ENCODE peak calls at places on chromosomes 3 and 15, in seven cellular contexts. One of them, this sample, is unnamed.

GRCh38 chr3:63933459-63933858 is 21.3 kb upstream of the SCAANT1 start:
- DNase-seq in glutamatergic neuron: no peak
- DNase-seq in ovary: no peak
- DNase-seq in HCT116: no peak
- DNase-seq in AG04450: no peak
- DNase-seq in thoracic aorta: no peak
- DNase-seq in HFFc6: no peak
- DNase-seq in this sample: no peak

GRCh38 chr3:60839242-60839641 is 412.0 kb downstream of the FHIT start:
- DNase-seq in glutamatergic neuron: no peak
- DNase-seq in ovary: no peak
- DNase-seq in HCT116: no peak
- DNase-seq in AG04450: no peak
- DNase-seq in thoracic aorta: no peak
- DNase-seq in HFFc6: no peak
- DNase-seq in this sample: no peak

GRCh38 chr3:159059395-159059794 is 257.5 kb downstream of the MFSD1 start:
- DNase-seq in glutamatergic neuron: no peak
- DNase-seq in ovary: no peak
- DNase-seq in HCT116: no peak
- DNase-seq in AG04450: no peak
- DNase-seq in thoracic aorta: no peak
- DNase-seq in HFFc6: no peak
- DNase-seq in this sample: no peak

GRCh38 chr3:77142636-77143035 is 102.7 kb downstream of the ROBO2 start:
- DNase-seq in glutamatergic neuron: no peak
- DNase-seq in ovary: no peak
- DNase-seq in HCT116: no peak
- DNase-seq in AG04450: no peak
- DNase-seq in thoracic aorta: no peak
- DNase-seq in HFFc6: no peak
- DNase-seq in this sample: no peak

GRCh38 chr3:117246771-117247555 is 537.4 kb downstream of the TUSC7 start:
- DNase-seq in glutamatergic neuron: no peak
- DNase-seq in ovary: no peak
- DNase-seq in HCT116: no peak
- DNase-seq in AG04450: no peak
- DNase-seq in thoracic aorta: no peak
- DNase-seq in HFFc6: no peak
- DNase-seq in this sample: no peak

GRCh38 chr3:71245971-71246860 is 337.3 kb downstream of the FOXP1 start:
- DNase-seq in glutamatergic neuron: no peak
- DNase-seq in ovary: peak; percentile 38
- DNase-seq in HCT116: no peak
- DNase-seq in AG04450: no peak
- DNase-seq in thoracic aorta: no peak
- DNase-seq in HFFc6: no peak
- DNase-seq in this sample: no peak

GRCh38 chr3:56048946-56049345 is 419.3 kb downstream of the ERC2 start:
- DNase-seq in glutamatergic neuron: no peak
- DNase-seq in ovary: no peak
- DNase-seq in HCT116: no peak
- DNase-seq in AG04450: no peak
- DNase-seq in thoracic aorta: no peak
- DNase-seq in HFFc6: no peak
- DNase-seq in this sample: no peak

GRCh38 chr3:14768881-14769280 is 49.9 kb upstream of the FGD5 start:
- DNase-seq in glutamatergic neuron: no peak
- DNase-seq in ovary: no peak
- DNase-seq in HCT116: no peak
- DNase-seq in AG04450: no peak
- DNase-seq in thoracic aorta: no peak
- DNase-seq in HFFc6: no peak
- DNase-seq in this sample: no peak

GRCh38 chr3:4981688-4982494 is 2.7 kb downstream of the BHLHE40 start:
- DNase-seq in glutamatergic neuron: no peak
- DNase-seq in ovary: no peak
- DNase-seq in HCT116: no peak
- DNase-seq in AG04450: no peak
- DNase-seq in thoracic aorta: no peak
- DNase-seq in HFFc6: peak; percentile 63
- DNase-seq in this sample: no peak

GRCh38 chr15:52288051-52288942 is 7.3 kb downstream of the MYO5C start:
- DNase-seq in glutamatergic neuron: no peak
- DNase-seq in ovary: no peak
- DNase-seq in HCT116: no peak
- DNase-seq in AG04450: peak; percentile 13
- DNase-seq in thoracic aorta: no peak
- DNase-seq in HFFc6: no peak
- DNase-seq in this sample: no peak

GRCh38 chr3:118984699-118985098 is 49.9 kb downstream of the IGSF11 start:
- DNase-seq in glutamatergic neuron: no peak
- DNase-seq in ovary: no peak
- DNase-seq in HCT116: no peak
- DNase-seq in AG04450: no peak
- DNase-seq in thoracic aorta: no peak
- DNase-seq in HFFc6: no peak
- DNase-seq in this sample: no peak

GRCh38 chr3:150225986-150226385 is 182.1 kb upstream of the TSC22D2 start:
- DNase-seq in glutamatergic neuron: no peak
- DNase-seq in ovary: peak; percentile 33
- DNase-seq in HCT116: no peak
- DNase-seq in AG04450: no peak
- DNase-seq in thoracic aorta: no peak
- DNase-seq in HFFc6: no peak
- DNase-seq in this sample: no peak

GRCh38 chr3:128006471-128007424 is 45.5 kb upstream of the SEC61A1 start:
- DNase-seq in glutamatergic neuron: no peak
- DNase-seq in ovary: no peak
- DNase-seq in HCT116: no peak
- DNase-seq in AG04450: no peak
- DNase-seq in thoracic aorta: no peak
- DNase-seq in HFFc6: no peak
- DNase-seq in this sample: no peak

GRCh38 chr3:141080407-141080806 is 29.3 kb downstream of the SPSB4 start:
- DNase-seq in glutamatergic neuron: no peak
- DNase-seq in ovary: no peak
- DNase-seq in HCT116: no peak
- DNase-seq in AG04450: no peak
- DNase-seq in thoracic aorta: no peak
- DNase-seq in HFFc6: no peak
- DNase-seq in this sample: no peak

GRCh38 chr15:95988574-95988887 is 342.0 kb upstream of the NR2F2 start:
- DNase-seq in glutamatergic neuron: no peak
- DNase-seq in ovary: peak; percentile 69
- DNase-seq in HCT116: no peak
- DNase-seq in AG04450: no peak
- DNase-seq in thoracic aorta: no peak
- DNase-seq in HFFc6: no peak
- DNase-seq in this sample: no peak

GRCh38 chr3:184786271-184787010 is 25.5 kb upstream of the VPS8 start:
- DNase-seq in glutamatergic neuron: no peak
- DNase-seq in ovary: peak; percentile 42
- DNase-seq in HCT116: no peak
- DNase-seq in AG04450: peak; percentile 74
- DNase-seq in thoracic aorta: no peak
- DNase-seq in HFFc6: peak; percentile 92
- DNase-seq in this sample: no peak

GRCh38 chr3:127316685-127317084 is 28.8 kb upstream of the PRR20G start:
- DNase-seq in glutamatergic neuron: no peak
- DNase-seq in ovary: no peak
- DNase-seq in HCT116: no peak
- DNase-seq in AG04450: no peak
- DNase-seq in thoracic aorta: no peak
- DNase-seq in HFFc6: no peak
- DNase-seq in this sample: no peak

GRCh38 chr3:108103040-108103751 is 12.4 kb upstream of the CD47 start:
- DNase-seq in glutamatergic neuron: no peak
- DNase-seq in ovary: no peak
- DNase-seq in HCT116: no peak
- DNase-seq in AG04450: no peak
- DNase-seq in thoracic aorta: no peak
- DNase-seq in HFFc6: no peak
- DNase-seq in this sample: no peak

GRCh38 chr15:63896336-63897115 is 62.8 kb upstream of the HERC1 start:
- DNase-seq in glutamatergic neuron: no peak
- DNase-seq in ovary: no peak
- DNase-seq in HCT116: no peak
- DNase-seq in AG04450: no peak
- DNase-seq in thoracic aorta: no peak
- DNase-seq in HFFc6: peak; percentile 37
- DNase-seq in this sample: no peak

GRCh38 chr15:46312133-46312740 is 677.4 kb downstream of the SQOR start:
- DNase-seq in glutamatergic neuron: peak; percentile 87
- DNase-seq in ovary: no peak
- DNase-seq in HCT116: peak; percentile 8
- DNase-seq in AG04450: peak; percentile 2
- DNase-seq in thoracic aorta: peak; percentile 11
- DNase-seq in HFFc6: peak; percentile 50
- DNase-seq in this sample: peak; percentile 53

GRCh38 chr15:85583404-85584390 is 203.3 kb downstream of the AKAP13 start:
- DNase-seq in glutamatergic neuron: no peak
- DNase-seq in ovary: no peak
- DNase-seq in HCT116: peak; percentile 36
- DNase-seq in AG04450: no peak
- DNase-seq in thoracic aorta: no peak
- DNase-seq in HFFc6: no peak
- DNase-seq in this sample: no peak

GRCh38 chr15:25790003-25790660 is 73.0 kb downstream of the ATP10A start:
- DNase-seq in glutamatergic neuron: no peak
- DNase-seq in ovary: peak; percentile 54
- DNase-seq in HCT116: no peak
- DNase-seq in AG04450: peak; percentile 72
- DNase-seq in thoracic aorta: no peak
- DNase-seq in HFFc6: peak; percentile 91
- DNase-seq in this sample: peak; percentile 45
- TF ChIP-seq CTCF in glutamatergic neuron: no peak
- TF ChIP-seq CTCF in ovary: no peak
- TF ChIP-seq CTCF in HCT116: no peak
- TF ChIP-seq CTCF in AG04450: peak; percentile 28
- TF ChIP-seq CTCF in thoracic aorta: no peak
- TF ChIP-seq CTCF in HFFc6: peak; percentile 64
- TF ChIP-seq CTCF in this sample: no peak

GRCh38 chr15:49151831-49152230 is 3.6 kb downstream of the COPS2 start:
- DNase-seq in glutamatergic neuron: no peak
- DNase-seq in ovary: no peak
- DNase-seq in HCT116: no peak
- DNase-seq in AG04450: no peak
- DNase-seq in thoracic aorta: no peak
- DNase-seq in HFFc6: no peak
- DNase-seq in this sample: no peak

GRCh38 chr15:49145651-49146609 is 9.5 kb downstream of the COPS2 start:
- DNase-seq in glutamatergic neuron: no peak
- DNase-seq in ovary: no peak
- DNase-seq in HCT116: peak; percentile 35
- DNase-seq in AG04450: no peak
- DNase-seq in thoracic aorta: no peak
- DNase-seq in HFFc6: peak; percentile 55
- DNase-seq in this sample: no peak
- TF ChIP-seq CTCF in glutamatergic neuron: peak; percentile 68
- TF ChIP-seq CTCF in ovary: peak; percentile 22
- TF ChIP-seq CTCF in HCT116: peak; percentile 65
- TF ChIP-seq CTCF in AG04450: peak; percentile 79
- TF ChIP-seq CTCF in thoracic aorta: peak; percentile 35
- TF ChIP-seq CTCF in HFFc6: peak; percentile 89
- TF ChIP-seq CTCF in this sample: no peak

DNA sequence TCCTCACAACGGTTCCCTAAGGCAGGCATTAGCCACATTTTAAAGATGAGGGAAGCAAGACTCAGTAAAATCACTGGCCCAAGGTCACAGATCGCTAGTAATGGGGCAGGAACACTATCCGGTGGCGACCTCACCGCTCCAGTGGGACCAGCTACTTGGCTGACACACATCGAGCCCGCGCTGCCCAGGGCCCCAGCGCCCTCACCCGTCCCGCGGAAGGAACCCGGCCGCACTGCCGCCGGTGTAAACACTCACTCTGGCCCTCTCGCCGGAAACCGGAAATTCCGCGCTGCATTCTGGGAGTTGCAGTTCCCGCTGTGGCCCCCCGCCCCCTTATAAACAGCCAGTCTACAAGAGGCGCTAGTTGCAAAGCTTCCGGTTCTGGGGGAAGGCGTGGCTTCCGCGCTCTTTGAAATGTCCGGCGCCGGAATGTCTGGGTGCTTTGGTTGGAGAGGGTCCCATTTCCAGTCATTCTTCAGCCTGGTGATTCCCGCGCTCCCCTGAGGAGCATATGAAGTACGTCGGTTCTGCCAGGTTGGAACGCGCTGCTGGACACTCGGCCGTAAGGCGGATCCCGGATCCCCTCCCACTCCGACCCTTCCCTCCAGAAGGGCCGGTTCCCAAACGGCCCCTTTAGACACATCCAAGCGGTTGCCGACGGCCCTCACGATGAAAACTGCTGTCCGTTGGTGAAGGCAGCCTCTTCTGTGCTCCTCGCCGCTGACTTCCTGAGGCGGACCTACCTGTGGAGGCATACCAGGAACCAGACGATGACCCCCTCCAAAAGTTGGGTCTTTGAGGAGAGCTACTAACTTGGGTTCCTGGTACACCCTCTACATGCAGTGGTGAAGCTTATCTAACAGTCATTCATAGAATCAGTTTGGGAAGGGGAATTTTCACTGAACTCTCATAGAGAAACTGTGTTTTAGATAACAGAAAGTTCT is at the start of gene UBL7:
- DNase-seq in glutamatergic neuron: peak; percentile 98
- DNase-seq in ovary: peak; percentile 94
- DNase-seq in HCT116: peak; percentile 88
- DNase-seq in AG04450: peak; percentile 83
- DNase-seq in thoracic aorta: peak; percentile 94
- DNase-seq in HFFc6: peak; percentile 98
- DNase-seq in this sample: peak; percentile 94
- TF ChIP-seq CTCF in glutamatergic neuron: no peak
- TF ChIP-seq CTCF in ovary: peak; percentile 22
- TF ChIP-seq CTCF in HCT116: peak; percentile 5
- TF ChIP-seq CTCF in AG04450: peak; percentile 39
- TF ChIP-seq CTCF in thoracic aorta: no peak
- TF ChIP-seq CTCF in HFFc6: peak; percentile 38
- TF ChIP-seq CTCF in this sample: no peak

GRCh38 chr15:89322822-89323221 is 11.8 kb downstream of the POLG start:
- DNase-seq in glutamatergic neuron: no peak
- DNase-seq in ovary: no peak
- DNase-seq in HCT116: no peak
- DNase-seq in AG04450: no peak
- DNase-seq in thoracic aorta: no peak
- DNase-seq in HFFc6: no peak
- DNase-seq in this sample: no peak

GRCh38 chr15:89323825-89324224 is 10.8 kb downstream of the POLG start:
- DNase-seq in glutamatergic neuron: no peak
- DNase-seq in ovary: no peak
- DNase-seq in HCT116: no peak
- DNase-seq in AG04450: no peak
- DNase-seq in thoracic aorta: no peak
- DNase-seq in HFFc6: no peak
- DNase-seq in this sample: no peak

GRCh38 chr15:89325039-89325803 is 9.4 kb downstream of the POLG start:
- DNase-seq in glutamatergic neuron: no peak
- DNase-seq in ovary: no peak
- DNase-seq in HCT116: no peak
- DNase-seq in AG04450: no peak
- DNase-seq in thoracic aorta: no peak
- DNase-seq in HFFc6: no peak
- DNase-seq in this sample: no peak

GRCh38 chr15:89320200-89320599 is 14.4 kb downstream of the POLG start:
- DNase-seq in glutamatergic neuron: no peak
- DNase-seq in ovary: no peak
- DNase-seq in HCT116: no peak
- DNase-seq in AG04450: no peak
- DNase-seq in thoracic aorta: no peak
- DNase-seq in HFFc6: no peak
- DNase-seq in this sample: no peak

GRCh38 chr15:89321521-89322410 is 12.9 kb downstream of the POLG start:
- DNase-seq in glutamatergic neuron: no peak
- DNase-seq in ovary: no peak
- DNase-seq in HCT116: no peak
- DNase-seq in AG04450: no peak
- DNase-seq in thoracic aorta: no peak
- DNase-seq in HFFc6: no peak
- DNase-seq in this sample: no peak
- TF ChIP-seq CTCF in glutamatergic neuron: no peak
- TF ChIP-seq CTCF in ovary: no peak
- TF ChIP-seq CTCF in HCT116: no peak
- TF ChIP-seq CTCF in AG04450: no peak
- TF ChIP-seq CTCF in thoracic aorta: no peak
- TF ChIP-seq CTCF in HFFc6: peak; percentile 38
- TF ChIP-seq CTCF in this sample: no peak